ENCODE peak calls at places on chromosomes 12 and 14, in six cellular contexts. R, X, I, W, G and V are unnamed samples.

GRCh38 chr12:94458882-94459772 is 540 bp downstream of the CEP83 start:
- DNase-seq in R (no peak), X (no peak), I (no peak), W (no peak), G (no peak), V (no peak)

GRCh38 chr14:38171197-38171596 is 36.5 kb upstream of the SSTR1 start:
- DNase-seq in R (no peak), X (no peak), I (no peak), W (no peak), G (no peak), V (no peak)

GRCh38 chr12:59031313-59031712 is 111.0 kb upstream of the LRIG3 start:
- DNase-seq in R (no peak), X (no peak), I (no peak), W (no peak), G (no peak), V (no peak)

GRCh38 chr14:103334644-103335603 is 887 bp downstream of the EIF5 start:
- DNase-seq in R (peak; percentile 57), X (peak; percentile 77), I (peak; percentile 81), W (peak; percentile 87), G (peak; percentile 60), V (peak; percentile 83)

GRCh38 chr14:84144166-84144565 is 1385.8 kb upstream of the FLRT2 start:
- DNase-seq in R (no peak), X (no peak), I (no peak), W (no peak), G (no peak), V (no peak)

GRCh38 chr14:52067873-52068740 is 752 bp downstream of the NID2 start:
- DNase-seq in R (peak; percentile 44), X (peak; percentile 48), I (peak; percentile 64), W (peak; percentile 32), G (no peak), V (peak; percentile 75)

GRCh38 chr14:105602799-105603763 is 76.7 kb downstream of the TMEM121 start:
- DNase-seq in R (no peak), X (no peak), I (no peak), W (peak; percentile 11), G (no peak), V (no peak)

GRCh38 chr12:79407671-79408622 is 282.8 kb downstream of the PAWR start:
- DNase-seq in R (peak; percentile 16), X (peak; percentile 66), I (peak; percentile 54), W (peak; percentile 12), G (no peak), V (peak; percentile 48)

GRCh38 chr14:105168979-105169507 is 467 bp upstream of the JAG2 start:
- DNase-seq in R (no peak), X (peak; percentile 34), I (no peak), W (no peak), G (no peak), V (no peak)

GRCh38 chr12:129325566-129325965 is 472.3 kb downstream of the GLT1D1 start:
- DNase-seq in R (no peak), X (no peak), I (no peak), W (no peak), G (no peak), V (no peak)

GRCh38 chr12:58648151-58648550 is 272.2 kb downstream of the LRIG3 start:
- DNase-seq in R (no peak), X (no peak), I (no peak), W (no peak), G (no peak), V (no peak)

GRCh38 chr12:104454997-104455396 is 1.8 kb upstream of the CHST11 start:
- DNase-seq in R (no peak), X (no peak), I (no peak), W (no peak), G (no peak), V (no peak)

GRCh38 chr14:104882325-104882973 is 17.4 kb downstream of the CEP170B start:
- DNase-seq in R (peak; percentile 14), X (peak; percentile 35), I (peak; percentile 14), W (peak; percentile 8), G (no peak), V (peak; percentile 15)

GRCh38 chr12:31896514-31897039 is 62.6 kb upstream of the RESF1 start:
- DNase-seq in R (peak; percentile 31), X (no peak), I (peak; percentile 21), W (no peak), G (peak; percentile 71), V (no peak)

GRCh38 chr12:62840311-62840710 is 94.6 kb downstream of the PPM1H start:
- DNase-seq in R (no peak), X (no peak), I (no peak), W (no peak), G (no peak), V (no peak)

GRCh38 chr12:5909560-5909959 is 35.5 kb downstream of the ANO2 start:
- DNase-seq in R (no peak), X (no peak), I (no peak), W (no peak), G (no peak), V (no peak)

GRCh38 chr14:91303091-91303923 is 58.8 kb upstream of the GPR68 start:
- DNase-seq in R (peak; percentile 57), X (peak; percentile 31), I (no peak), W (peak; percentile 35), G (no peak), V (peak; percentile 72)

GRCh38 chr12:119179335-119180021 is 747 bp downstream of the HSPB8 start:
- DNase-seq in R (no peak), X (peak; percentile 64), I (peak; percentile 34), W (peak; percentile 35), G (no peak), V (peak; percentile 69)

GRCh38 chr14:68758301-68758700 is 34.6 kb downstream of the ZFP36L1 start:
- DNase-seq in R (no peak), X (peak; percentile 42), I (no peak), W (no peak), G (no peak), V (no peak)

GRCh38 chr14:105840266-105841021 is 314.1 kb downstream of the TMEM121 start:
- DNase-seq in R (no peak), X (no peak), I (no peak), W (no peak), G (no peak), V (no peak)

GRCh38 chr12:130422676-130423075 is 85.0 kb downstream of the PIWIL1 start:
- DNase-seq in R (no peak), X (no peak), I (no peak), W (no peak), G (no peak), V (no peak)

GRCh38 chr12:203462-204260 is 10.3 kb downstream of the SLC6A12 start:
- DNase-seq in R (peak; percentile 39), X (peak; percentile 62), I (peak; percentile 50), W (no peak), G (no peak), V (peak; percentile 76)

GRCh38 chr12:47818382-47818700 is 1.4 kb downstream of the HDAC7 start:
- DNase-seq in R (no peak), X (no peak), I (no peak), W (no peak), G (no peak), V (no peak)

GRCh38 chr12:2287151-2287550 is 234.4 kb downstream of the CACNA1C start:
- DNase-seq in R (no peak), X (no peak), I (no peak), W (no peak), G (no peak), V (peak; percentile 55)

GRCh38 chr12:43284441-43284840 is 267.6 kb downstream of the ADAMTS20 start:
- DNase-seq in R (no peak), X (no peak), I (no peak), W (no peak), G (no peak), V (no peak)

DNA sequence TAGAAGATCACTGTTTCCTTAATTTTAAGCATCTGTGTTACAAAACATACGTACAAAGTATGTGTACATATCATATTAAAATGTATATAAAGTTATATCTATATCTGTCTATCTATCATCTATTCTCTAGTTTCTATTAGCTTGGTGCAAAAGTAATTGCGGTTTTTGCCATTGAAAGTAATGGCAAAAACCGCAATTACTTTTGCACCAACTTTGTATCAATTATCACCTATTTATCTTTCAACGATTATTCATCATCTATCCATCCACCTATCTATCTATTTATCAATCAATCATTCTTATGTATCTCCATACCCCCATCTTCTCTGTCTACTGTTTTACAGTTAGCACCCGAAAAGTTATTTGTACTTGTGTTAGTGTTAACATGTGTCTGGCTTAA is 447.6 kb downstream of the NRXN3 start:
- DNase-seq in R (no peak), X (no peak), I (no peak), W (no peak), G (no peak), V (no peak)
- H3K4me1 ChIP-seq in R (no peaks in the 10 kb centered on the region), X (no peaks in the 10 kb centered on the region), I (no peaks in the 10 kb centered on the region), W (no peaks in the 10 kb centered on the region), G (no peaks in the 10 kb centered on the region), V (no peaks in the 10 kb centered on the region)

DNA sequence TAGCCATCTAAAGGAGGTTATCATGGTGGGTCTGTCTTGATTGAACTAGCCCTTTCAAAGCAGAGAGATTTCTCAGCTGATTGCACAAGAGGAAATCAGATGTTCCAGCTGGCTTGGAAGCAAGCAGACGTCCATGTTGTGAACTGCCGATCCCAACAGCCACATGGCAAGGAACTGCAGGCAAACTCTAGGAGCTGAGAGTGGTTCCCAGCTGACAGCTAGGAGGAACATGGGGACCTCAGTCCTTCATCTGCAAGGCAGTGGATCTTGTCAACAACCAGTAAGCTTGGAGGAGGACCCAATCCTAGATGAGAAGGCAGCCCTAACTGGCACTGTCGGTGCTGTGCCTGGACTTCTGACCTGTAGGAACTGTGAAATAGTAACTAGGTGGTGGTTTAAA is 7.7 kb downstream of the ACVR1B start:
- DNase-seq in R (no peak), X (no peak), I (no peak), W (peak; percentile 24), G (no peak), V (no peak)
- H3K27ac ChIP-seq in R (no peak overlapping the region), X (no peak overlapping the region), I (no peak overlapping the region), W (peak overlapping the region; percentile 27), G (no peak overlapping the region), V (no peak overlapping the region)

GRCh38 chr14:80809663-80810062 is 131.9 kb downstream of the CEP128 start:
- DNase-seq in R (no peak), X (no peak), I (no peak), W (no peak), G (no peak), V (no peak)

DNA sequence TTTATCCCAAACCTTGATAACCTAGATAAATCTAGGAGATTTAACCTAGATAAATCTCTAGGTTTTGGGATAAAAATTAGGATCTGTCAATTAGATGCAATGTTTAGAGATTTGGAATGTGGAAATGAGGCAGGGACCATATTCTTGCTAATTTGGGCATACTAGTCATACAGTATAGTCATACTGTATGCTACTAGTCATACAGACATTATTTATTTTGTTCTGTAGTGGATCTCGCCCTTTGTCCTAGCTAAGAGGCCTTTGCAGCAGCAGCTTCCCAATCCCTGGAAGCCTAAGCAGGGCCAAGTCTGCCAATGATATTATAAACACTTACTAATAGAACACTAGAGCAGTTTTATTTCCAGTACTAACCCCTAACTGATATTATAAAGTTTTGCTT is 136.4 kb downstream of the CEP128 start:
- DNase-seq in R (no peak), X (no peak), I (no peak), W (no peak), G (no peak), V (no peak)
- H3K4me3 ChIP-seq in R (no peak overlapping the region), X (no peak overlapping the region), I (no peak overlapping the region), W (no peak overlapping the region), G (no peak overlapping the region), V (no peak overlapping the region)

DNA sequence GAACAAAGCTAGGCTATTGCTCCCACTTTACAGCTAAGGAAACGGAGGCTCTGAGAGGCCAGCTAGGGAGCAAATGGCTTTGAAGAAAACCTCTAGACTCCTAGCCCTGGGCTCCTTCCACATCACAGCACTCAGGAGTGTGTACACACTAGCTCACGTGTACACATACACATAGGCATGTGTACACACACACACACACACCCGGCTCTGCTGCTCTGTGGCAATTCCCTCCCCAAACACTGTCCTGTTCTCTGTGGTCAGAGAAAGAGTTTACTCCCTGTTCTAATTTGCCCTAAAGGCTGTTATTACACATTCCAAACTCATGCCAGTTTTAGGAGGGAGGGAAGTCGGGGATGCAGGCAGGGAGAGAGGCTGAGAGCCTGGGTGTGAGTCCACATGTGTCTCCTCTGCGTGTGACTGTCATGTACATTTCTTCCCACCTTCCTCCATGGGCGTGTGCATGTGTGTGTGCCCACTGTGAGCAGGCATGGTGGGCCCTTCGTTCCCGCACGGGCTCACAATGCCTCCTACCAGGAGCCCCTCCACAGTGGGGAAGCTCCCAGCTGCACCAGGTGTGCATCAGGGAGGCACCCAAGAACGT is 14.2 kb downstream of the TRPV4 start:
- DNase-seq in R (no peak), X (no peak), I (no peak), W (no peak), G (no peak), V (no peak)
- H3K4me1 ChIP-seq in R (peaks cover 3% of the 10 kb centered on the region), X (peaks cover 22% of the 10 kb centered on the region), I (no peaks in the 10 kb centered on the region), W (no peaks in the 10 kb centered on the region), G (no peaks in the 10 kb centered on the region), V (no peaks in the 10 kb centered on the region)